ENCODE peak calls at places on chromosomes 6 and 20, in four cellular contexts. K is upper lobe of right lung, C is AG04449, X is HepG2. S is an unnamed sample.

GRCh38 chr6:100998111-100998510 is 117.0 kb upstream of the ASCC3 start:
- DNase-seq in K (no peak), C (no peak), X (no peak), S (no peak)

GRCh38 chr6:155943635-155944034 is 488.0 kb upstream of the NOX3 start:
- DNase-seq in K (no peak), C (no peak), X (no peak), S (no peak)

GRCh38 chr20:25584905-25585704 is at the start of gene NINL:
- DNase-seq in K (peak), C (no peak), X (peak), S (no peak)

GRCh38 chr6:162468326-162468725 is 259.2 kb downstream of the PRKN start:
- DNase-seq in K (no peak), C (no peak), X (no peak), S (no peak)

GRCh38 chr6:107114213-107114871 is 973 bp downstream of the BEND3 start:
- DNase-seq in K (peak), C (no peak), X (peak), S (peak)

GRCh38 chr6:106339334-106340029 is 13.9 kb upstream of the ATG5 start:
- DNase-seq in K (no peak), C (peak), X (peak), S (no peak)

GRCh38 chr20:63968928-63969760 is 586 bp downstream of the ZNF512B start:
- DNase-seq in K (peak), C (no peak), X (peak), S (no peak)

GRCh38 chr6:34584694-34585093 is 28.6 kb upstream of the SPDEF start:
- DNase-seq in K (peak), C (no peak), X (no peak), S (no peak)

GRCh38 chr6:109362102-109362884 is 20.0 kb downstream of the CD164 start:
- DNase-seq in K (no peak), C (no peak), X (no peak), S (no peak)

GRCh38 chr6:108560463-108561308 is at the start of gene FOXO3:
- DNase-seq in K (peak), C (no peak), X (peak), S (no peak)

GRCh38 chr20:19620471-19620870 is 137.6 kb upstream of the RIN2 start:
- DNase-seq in K (no peak), C (no peak), X (peak), S (no peak)

GRCh38 chr6:159400806-159401205 is 231.6 kb downstream of the FNDC1 start:
- DNase-seq in K (no peak), C (no peak), X (no peak), S (no peak)

GRCh38 chr20:17681741-17682102 is 320 bp downstream of the RRBP1 start:
- DNase-seq in K (no peak), C (no peak), X (no peak), S (no peak)

GRCh38 chr20:550611-551010 is 7.0 kb upstream of the CSNK2A1 start:
- DNase-seq in K (no peak), C (no peak), X (no peak), S (no peak)

GRCh38 chr6:108309844-108310243 is 15.0 kb downstream of the AFG1L start:
- DNase-seq in K (no peak), C (no peak), X (no peak), S (no peak)

GRCh38 chr20:31542963-31543362 is 28.7 kb downstream of the HM13 start:
- DNase-seq in K (no peak), C (no peak), X (no peak), S (no peak)

GRCh38 chr6:131112252-131112651 is 23.0 kb upstream of the AKAP7 start:
- DNase-seq in K (no peak), C (no peak), X (no peak), S (no peak)

GRCh38 chr6:53436904-53437303 is 88.2 kb upstream of the ELOVL5 start:
- DNase-seq in K (no peak), C (no peak), X (no peak), S (no peak)

GRCh38 chr20:51385941-51386530 is 156.5 kb downstream of the NFATC2 start:
- DNase-seq in K (peak), C (no peak), X (peak), S (no peak)

GRCh38 chr6:74044417-74045096 is 348.6 kb downstream of the CD109 start:
- DNase-seq in K (no peak), C (no peak), X (no peak), S (no peak)

GRCh38 chr6:33061987-33062386 is 11.5 kb downstream of the HLA-DPA1 start:
- DNase-seq in K (no peak), C (no peak), X (no peak), S (no peak)

GRCh38 chr6:48032156-48032555 is 78.8 kb downstream of the PTCHD4 start:
- DNase-seq in K (no peak), C (peak), X (peak), S (peak)

GRCh38 chr6:116461563-116462507 is 660 bp downstream of the CALHM6 start:
- DNase-seq in K (peak), C (no peak), X (no peak), S (no peak)

GRCh38 chr20:23659989-23660837 is 22.5 kb upstream of the CST3 start:
- DNase-seq in K (no peak), C (no peak), X (peak), S (no peak)

GRCh38 chr20:9408422-9409300 is 105.7 kb upstream of the LAMP5 start:
- DNase-seq in K (no peak), C (peak), X (no peak), S (no peak)

GRCh38 chr20:62474585-62475026 is 1.2 kb downstream of the GATA5 start:
- DNase-seq in K (no peak), C (no peak), X (no peak), S (no peak)

GRCh38 chr6:130223508-130223907 is 757 bp upstream of the SAMD3 start:
- DNase-seq in K (no peak), C (no peak), X (no peak), S (no peak)

GRCh38 chr20:21134883-21135493 is 9.1 kb downstream of the KIZ start:
- DNase-seq in K (no peak), C (no peak), X (peak), S (no peak)

GRCh38 chr20:15236812-15237211 is 899.4 kb upstream of the FLRT3 start:
- DNase-seq in K (no peak), C (no peak), X (peak), S (peak)

GRCh38 chr6:73062837-73063236 is 162.5 kb downstream of the KHDC1L start:
- DNase-seq in K (no peak), C (no peak), X (no peak), S (peak)

GRCh38 chr6:14383393-14384174 is 266.0 kb downstream of the CD83 start:
- DNase-seq in K (no peak), C (no peak), X (no peak), S (no peak)

GRCh38 chr6:84766796-84767590 is 2.6 kb upstream of the TBX18 start:
- DNase-seq in K (no peak), C (no peak), X (no peak), S (no peak)

GRCh38 chr6:35096129-35096852 is 44.8 kb downstream of the TCP11 start:
- DNase-seq in K (no peak), C (peak), X (peak), S (peak)

GRCh38 chr6:68572525-68572924 is 62.6 kb upstream of the ADGRB3 start:
- DNase-seq in K (no peak), C (no peak), X (peak), S (peak)

GRCh38 chr6:119541132-119541905 is 191.8 kb upstream of the MAN1A1 start:
- DNase-seq in K (no peak), C (peak), X (no peak), S (peak)

GRCh38 chr6:151313060-151313459 is 73.3 kb downstream of the AKAP12 start:
- DNase-seq in K (no peak), C (no peak), X (peak), S (no peak)

GRCh38 chr6:115932481-115932880 is 128.2 kb downstream of the FRK start:
- DNase-seq in K (no peak), C (no peak), X (no peak), S (no peak)

GRCh38 chr6:36357872-36358234 is 21.2 kb upstream of the BNIP5 start:
- DNase-seq in K (no peak), C (no peak), X (no peak), S (no peak)

GRCh38 chr6:63677282-63677681 is 41.7 kb downstream of the PHF3 start:
- DNase-seq in K (no peak), C (no peak), X (peak), S (no peak)

GRCh38 chr6:112502348-112503130 is 155.4 kb downstream of the RFPL4B start:
- DNase-seq in K (no peak), C (no peak), X (no peak), S (no peak)
- TF ChIP-seq CTCF in K (peak), C (peak), X (no peak), S (peak)

DNA sequence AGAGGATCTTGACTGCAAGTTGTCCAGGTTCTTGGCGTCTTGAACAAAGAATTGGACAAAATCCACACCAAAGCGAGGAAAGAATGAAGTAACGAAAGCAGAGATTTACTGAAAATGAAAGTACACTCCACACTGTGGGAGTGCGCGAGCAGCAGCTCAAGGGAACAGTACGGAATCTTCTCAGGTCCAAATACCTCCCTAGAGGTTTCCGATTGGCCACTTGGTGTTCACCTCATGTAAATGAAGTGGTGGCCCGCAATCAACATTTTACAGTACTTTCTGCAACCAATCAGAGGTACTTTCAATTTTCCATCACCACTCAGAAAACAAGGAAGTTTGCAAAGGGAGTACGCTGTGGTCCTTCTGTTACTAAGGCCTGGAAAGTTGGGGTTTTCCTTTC is 122.4 kb downstream of the PTPRK start:
- DNase-seq in K (no peak), C (no peak), X (no peak), S (no peak)
- H3K4me3 ChIP-seq in K (no peak), C (no peak), X (no peak), S (no peak)

GRCh38 chr6:120869397-120869796 is 464.9 kb downstream of the TBC1D32 start:
- DNase-seq in K (no peak), C (no peak), X (no peak), S (no peak)
- TF ChIP-seq CTCF in K (no peak), C (no peak), X (no peak), S (no peak)

GRCh38 chr20:50309280-50309763 is 118.7 kb downstream of the CEBPB start:
- DNase-seq in K (no peak), C (no peak), X (no peak), S (no peak)
- H3K4me3 ChIP-seq in K (no peak), C (peak), X (peak), S (no peak)

GRCh38 chr20:54772931-54773642 is 297.7 kb downstream of the DOK5 start:
- DNase-seq in K (no peak), C (no peak), X (no peak), S (no peak)

GRCh38 chr20:54773643-54774000 is 298.2 kb downstream of the DOK5 start:
- DNase-seq in K (no peak), C (no peak), X (no peak), S (no peak)

GRCh38 chr20:54774423-54774822 is 299.0 kb downstream of the DOK5 start:
- DNase-seq in K (no peak), C (no peak), X (no peak), S (no peak)
- TF ChIP-seq CTCF in K (no peak), C (no peak), X (no peak), S (no peak)

GRCh38 chr6:2854394-2854982 is 12.8 kb upstream of the SERPINB1 start:
- DNase-seq in K (no peak), C (no peak), X (no peak), S (no peak)

GRCh38 chr6:2853766-2854393 is 12.2 kb upstream of the SERPINB1 start:
- DNase-seq in K (no peak), C (peak), X (peak), S (no peak)

GRCh38 chr6:2857185-2857579 is 15.5 kb upstream of the SERPINB1 start:
- DNase-seq in K (no peak), C (no peak), X (no peak), S (no peak)

GRCh38 chr6:2852921-2853322 is 11.3 kb upstream of the SERPINB1 start:
- DNase-seq in K (no peak), C (no peak), X (no peak), S (no peak)

DNA sequence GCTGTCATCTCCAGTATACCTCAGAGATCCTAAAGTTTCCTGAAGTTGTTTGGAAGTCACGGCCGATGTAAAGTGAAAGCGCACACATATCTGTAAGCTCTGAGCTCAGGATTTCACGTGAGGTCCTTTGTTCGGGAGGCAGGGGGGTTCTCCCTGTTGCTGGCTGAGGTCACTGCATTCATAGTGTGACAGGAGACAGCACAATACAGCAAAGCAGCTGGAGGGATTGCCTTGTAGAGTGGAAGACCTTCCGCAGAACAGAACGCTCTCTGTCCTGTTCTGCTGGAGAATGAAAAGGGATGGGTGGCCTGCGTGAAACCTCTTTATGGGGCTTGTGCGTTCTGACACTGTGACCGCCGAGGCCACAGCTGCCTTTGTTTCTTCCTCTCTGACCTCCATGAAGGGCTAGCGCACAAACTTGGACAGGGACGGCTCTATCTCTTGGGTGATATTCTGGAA is 13.4 kb upstream of the SERPINB1 start:
- DNase-seq in K (no peak), C (no peak), X (no peak), S (no peak)
- H3K4me3 ChIP-seq in K (peak), C (no peak), X (peak), S (no peak)

DNA sequence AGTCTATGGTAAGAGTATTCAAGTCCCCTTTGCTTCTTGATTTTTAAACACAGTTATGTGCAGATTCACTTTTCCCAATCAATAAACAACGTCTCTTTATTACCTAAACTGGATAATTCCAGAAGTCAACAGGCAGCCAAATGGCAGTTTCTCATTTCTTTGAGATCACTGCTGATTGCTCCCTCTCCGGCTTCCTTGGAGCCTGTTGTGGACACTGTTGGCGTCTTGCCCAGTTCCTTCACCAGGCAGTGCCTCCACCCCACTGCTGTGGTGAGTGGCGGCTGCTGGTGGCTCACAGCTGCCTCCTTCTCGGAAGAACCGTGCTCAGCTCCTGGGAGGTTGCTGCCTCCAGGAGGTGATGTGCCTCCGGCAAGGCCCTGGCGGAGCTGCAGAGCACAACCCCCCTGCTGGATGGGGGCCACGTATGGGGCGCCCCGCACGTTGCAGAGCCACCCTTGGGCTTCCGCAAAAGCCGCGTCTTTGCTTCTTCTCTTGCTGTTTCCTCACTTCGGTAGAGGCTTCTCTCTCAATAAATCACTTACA is 105.1 kb upstream of the CNKSR3 start:
- DNase-seq in K (peak), C (no peak), X (peak), S (peak)
- TF ChIP-seq CTCF in K (no peak), C (no peak), X (peak), S (peak)

GRCh38 chr20:58851969-58852458 is 502 bp upstream of the GNAS start:
- DNase-seq in K (no peak), C (no peak), X (no peak), S (no peak)

GRCh38 chr20:58851221-58851968 is 693 bp upstream of the GNAS-AS1 start:
- DNase-seq in K (peak), C (no peak), X (no peak), S (no peak)

GRCh38 chr20:58853466-58853865 is 950 bp downstream of the GNAS start:
- DNase-seq in K (no peak), C (no peak), X (no peak), S (no peak)

GRCh38 chr20:58853976-58854637 is 1.6 kb downstream of the GNAS start:
- DNase-seq in K (no peak), C (no peak), X (no peak), S (no peak)

GRCh38 chr20:58852559-58853271 is at the start of gene GNAS:
- DNase-seq in K (peak), C (no peak), X (peak), S (no peak)
- H3K4me3 ChIP-seq in K (peak), C (peak), X (no peak), S (peak)

GRCh38 chr6:30763618-30764489 is 19.5 kb upstream of the IER3 start:
- DNase-seq in K (no peak), C (no peak), X (peak), S (peak)
- TF ChIP-seq CTCF in K (no peak), C (peak), X (peak), S (peak)